ENCODE peak calls at places on chromosomes 4 and X, in four cellular contexts. A is psoas muscle, M is MM.1S, V is left ventricle myocardium inferior. I is an unnamed sample.

GRCh38 chr4:168536448-168536847 is 39.6 kb downstream of the PALLD start:
- DNase-seq in A (no peak), M (no peak), V (no peak), I (no peak)

GRCh38 chrX:155841232-155841631 is 39.9 kb upstream of the VAMP7 start:
- DNase-seq in A (no peak), M (no peak), V (no peak), I (no peak)

GRCh38 chr4:78347527-78347926 is 204.0 kb upstream of the ANXA3 start:
- DNase-seq in A (no peak), M (no peak), V (no peak), I (no peak)

GRCh38 chr4:71456841-71457240 is 118.0 kb downstream of the SLC4A4 start:
- DNase-seq in A (no peak), M (no peak), V (no peak), I (peak)

GRCh38 chrX:43493751-43494150 is 162.3 kb upstream of the MAOA start:
- DNase-seq in A (no peak), M (no peak), V (no peak), I (peak)

GRCh38 chr4:110970642-110971041 is 347.8 kb upstream of the PITX2 start:
- DNase-seq in A (no peak), M (peak), V (no peak), I (peak)

GRCh38 chrX:39650883-39651282 is 446.9 kb downstream of the BCOR start:
- DNase-seq in A (no peak), M (no peak), V (no peak), I (no peak)

GRCh38 chr4:169565606-169566351 is 46.6 kb downstream of the NEK1 start:
- DNase-seq in A (no peak), M (no peak), V (no peak), I (no peak)

GRCh38 chr4:83604315-83604714 is 68.4 kb downstream of the GPAT3 start:
- DNase-seq in A (no peak), M (no peak), V (no peak), I (no peak)

GRCh38 chrX:124223524-124223923 is 108.9 kb upstream of the TEX13D start:
- DNase-seq in A (no peak), M (no peak), V (no peak), I (peak)

GRCh38 chrX:17375631-17376380 is 806 bp downstream of the NHS start:
- DNase-seq in A (peak), M (no peak), V (peak), I (no peak)

GRCh38 chrX:18098704-18099103 is 122.0 kb downstream of the BEND2 start:
- DNase-seq in A (no peak), M (no peak), V (peak), I (no peak)

GRCh38 chr4:151540728-151541437 is 131.9 kb downstream of the FHIP1A start:
- DNase-seq in A (no peak), M (no peak), V (no peak), I (peak)

GRCh38 chr4:147829401-147830101 is 97.7 kb downstream of the ARHGAP10 start:
- DNase-seq in A (peak), M (no peak), V (peak), I (no peak)

GRCh38 chr4:91064157-91064853 is 937.1 kb downstream of the CCSER1 start:
- DNase-seq in A (no peak), M (no peak), V (no peak), I (peak)

GRCh38 chrX:53283099-53283498 is 1.7 kb upstream of the IQSEC2 start:
- DNase-seq in A (no peak), M (no peak), V (no peak), I (no peak)

GRCh38 chr4:86918539-86919072 is 16.2 kb upstream of the AFF1 start:
- DNase-seq in A (no peak), M (no peak), V (no peak), I (no peak)

GRCh38 chr4:74441744-74442143 is 3.2 kb upstream of the AREG start:
- DNase-seq in A (no peak), M (no peak), V (no peak), I (no peak)

GRCh38 chr4:88610771-88611170 is 18.5 kb downstream of the HERC3 start:
- DNase-seq in A (peak), M (no peak), V (peak), I (no peak)

GRCh38 chr4:185640809-185641675 is 105.7 kb upstream of the PDLIM3 start:
- DNase-seq in A (no peak), M (peak), V (no peak), I (peak)

GRCh38 chr4:173735585-173735984 is 205.6 kb upstream of the HAND2 start:
- DNase-seq in A (no peak), M (no peak), V (no peak), I (no peak)

GRCh38 chrX:2767631-2768455 is 16.0 kb downstream of the XG start:
- DNase-seq in A (peak), M (no peak), V (peak), I (no peak)

GRCh38 chr4:107669068-107669467 is 51.0 kb downstream of the PAPSS1 start:
- DNase-seq in A (no peak), M (no peak), V (no peak), I (no peak)

GRCh38 chrX:19630776-19631707 is 115.7 kb upstream of the MAP3K15 start:
- DNase-seq in A (no peak), M (no peak), V (no peak), I (no peak)

GRCh38 chr4:76659103-76659490 is 224.1 kb downstream of the SHROOM3 start:
- DNase-seq in A (no peak), M (no peak), V (no peak), I (no peak)

GRCh38 chrX:31609130-31609529 is 537.3 kb upstream of the FTHL17 start:
- DNase-seq in A (no peak), M (no peak), V (no peak), I (no peak)

GRCh38 chr4:107800686-107801085 is 24.0 kb upstream of the SGMS2 start:
- DNase-seq in A (no peak), M (no peak), V (no peak), I (no peak)

GRCh38 chr4:169079942-169080827 is 70.1 kb upstream of the CBR4 start:
- DNase-seq in A (peak), M (no peak), V (peak), I (peak)

GRCh38 chr4:158826057-158826456 is 57.2 kb downstream of the FNIP2 start:
- DNase-seq in A (no peak), M (peak), V (no peak), I (no peak)

GRCh38 chrX:136767104-136767941 is 13.4 kb downstream of the ARHGEF6 start:
- DNase-seq in A (peak), M (peak), V (peak), I (peak)

GRCh38 chrX:150365953-150366911 is 3.1 kb downstream of the MAMLD1 start:
- DNase-seq in A (peak), M (no peak), V (peak), I (peak)
- H3K4me3 ChIP-seq in A (peak), M (peak), V (peak), I (peak)

GRCh38 chr4:75655562-75655961 is 17.6 kb downstream of the G3BP2 start:
- DNase-seq in A (no peak), M (peak), V (no peak), I (no peak)
- H3K27ac ChIP-seq in A (no peak), M (peak), V (no peak), I (no peak)

DNA sequence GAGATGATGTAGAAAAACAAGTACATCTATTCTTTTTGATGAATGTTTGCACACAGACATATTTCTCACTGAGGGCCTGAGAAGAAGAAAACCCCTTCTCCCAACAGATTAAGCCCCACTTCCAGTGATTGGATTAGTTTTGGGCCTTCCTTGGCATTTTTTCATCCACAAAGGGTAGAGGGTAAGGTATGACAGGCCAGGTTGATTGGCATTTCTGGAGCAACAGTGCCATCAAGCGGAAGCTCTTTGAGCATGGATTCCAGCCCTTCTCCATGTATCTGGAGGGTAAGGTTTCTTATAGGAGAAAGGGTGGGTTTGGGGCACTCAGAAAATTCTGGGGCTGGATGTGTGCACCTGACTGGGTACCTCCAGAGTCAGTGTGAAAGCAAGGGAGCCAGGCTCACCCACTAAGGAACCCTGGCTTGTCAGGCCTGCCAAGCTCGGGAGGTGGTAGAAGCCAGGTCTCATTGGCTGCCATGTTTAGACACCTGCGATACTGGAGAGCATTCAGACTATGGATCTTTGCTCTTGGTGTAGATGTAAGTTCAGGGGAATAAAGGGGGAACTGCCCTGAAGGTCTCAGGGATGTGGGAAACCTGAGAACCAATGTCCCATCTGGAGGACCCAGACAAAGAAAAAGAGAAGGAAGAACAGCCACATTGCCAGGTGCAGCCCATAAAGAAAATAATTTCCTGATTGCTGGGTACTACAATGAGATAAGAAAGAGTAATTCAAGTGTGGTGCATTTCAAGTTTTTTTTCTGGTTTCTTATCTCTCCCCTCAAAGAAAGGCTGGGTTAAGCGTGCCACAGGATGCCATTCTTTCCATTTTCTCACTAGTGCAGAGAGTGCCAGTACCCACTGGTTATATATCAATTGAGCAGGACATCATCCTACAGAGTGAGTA is 222.3 kb upstream of the AGTR2 start:
- DNase-seq in A (no peak), M (peak), V (no peak), I (no peak)
- H3K4me3 ChIP-seq in A (no peak), M (no peak), V (no peak), I (no peak)

DNA sequence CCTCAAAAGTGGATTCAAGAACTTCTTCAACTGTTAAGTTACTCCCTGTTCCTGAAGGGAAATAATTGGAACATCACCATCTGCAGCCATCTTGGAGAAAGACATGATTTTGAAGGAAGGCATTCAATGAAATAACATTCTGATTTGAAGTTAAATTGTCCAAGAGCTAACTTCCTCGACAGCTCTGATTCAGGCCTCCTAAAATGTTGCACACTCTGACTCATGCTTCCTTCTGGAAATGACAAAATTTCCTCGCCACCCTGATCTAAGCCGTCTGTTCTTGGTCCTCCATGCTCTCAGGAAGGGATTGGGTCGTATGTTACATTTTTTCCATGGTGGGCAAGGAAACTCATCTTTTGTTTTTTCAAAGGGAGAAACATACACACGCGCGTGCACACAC is 496.9 kb upstream of the DIPK2B start:
- DNase-seq in A (no peak), M (no peak), V (no peak), I (peak)
- H3K27ac ChIP-seq in A (no peak), M (no peak), V (no peak), I (no peak)

GRCh38 chr4:119731778-119732177 is 103.2 kb upstream of the PDE5A start:
- DNase-seq in A (no peak), M (no peak), V (no peak), I (no peak)

GRCh38 chr4:119733431-119733830 is 104.8 kb upstream of the PDE5A start:
- DNase-seq in A (no peak), M (no peak), V (no peak), I (no peak)

GRCh38 chr4:119738901-119739300 is 110.3 kb upstream of the PDE5A start:
- DNase-seq in A (no peak), M (no peak), V (no peak), I (no peak)

GRCh38 chr4:119736559-119736958 is 108.0 kb upstream of the PDE5A start:
- DNase-seq in A (no peak), M (no peak), V (no peak), I (no peak)

DNA sequence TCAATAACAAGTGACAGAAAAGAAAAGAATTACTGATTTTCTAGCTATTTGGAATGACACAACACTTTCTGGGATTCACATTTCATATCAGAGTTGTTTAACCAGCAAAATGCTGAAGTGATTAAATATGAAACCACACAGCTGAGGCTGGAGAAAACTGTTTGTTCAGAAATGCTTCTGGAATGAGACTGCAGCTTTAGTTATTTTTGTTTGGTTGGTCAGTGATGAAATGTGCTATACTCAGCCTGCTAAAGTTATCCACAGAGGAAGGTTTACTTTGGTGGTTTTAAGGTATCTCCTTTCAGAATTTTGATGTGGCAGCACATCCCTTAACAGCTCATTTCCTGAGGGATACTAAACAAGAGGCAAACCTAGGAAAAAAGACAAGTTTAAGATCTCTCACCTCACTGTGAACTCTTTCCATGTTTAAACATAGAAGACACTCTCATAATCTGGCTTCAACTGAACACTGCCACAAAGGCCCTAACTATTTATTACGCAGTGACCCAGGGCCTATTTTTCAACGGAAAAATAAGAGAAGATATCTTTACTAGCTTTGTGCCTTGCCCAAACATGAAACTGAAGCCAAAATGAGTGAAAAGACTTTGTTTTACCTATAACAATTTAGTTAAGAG is 106.6 kb upstream of the PDE5A start:
- DNase-seq in A (no peak), M (peak), V (no peak), I (no peak)
- H3K4me3 ChIP-seq in A (no peak), M (no peak), V (no peak), I (no peak)

DNA sequence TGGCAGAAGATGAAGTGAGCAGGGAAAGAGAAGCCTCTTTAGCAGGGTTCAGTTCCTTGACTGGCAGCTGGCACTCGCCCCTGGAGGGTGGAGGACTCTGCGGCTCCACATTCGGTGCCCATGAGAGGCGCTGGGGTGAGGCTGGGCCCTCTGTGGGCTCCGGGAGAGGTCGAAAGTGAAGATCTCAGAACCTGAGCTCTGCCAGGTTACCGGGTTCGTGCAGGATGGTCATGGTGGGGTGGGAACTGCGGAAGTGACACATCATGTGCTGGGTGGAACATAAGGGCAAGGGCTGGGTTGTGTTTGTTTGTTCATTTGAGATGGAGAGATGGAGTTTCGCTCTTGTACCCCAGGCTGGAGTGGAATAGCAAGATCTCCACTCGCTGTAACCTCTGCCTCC is 44.2 kb downstream of the TRIM61 start:
- DNase-seq in A (no peak), M (no peak), V (no peak), I (no peak)
- H3K27ac ChIP-seq in A (no peak), M (no peak), V (no peak), I (no peak)

DNA sequence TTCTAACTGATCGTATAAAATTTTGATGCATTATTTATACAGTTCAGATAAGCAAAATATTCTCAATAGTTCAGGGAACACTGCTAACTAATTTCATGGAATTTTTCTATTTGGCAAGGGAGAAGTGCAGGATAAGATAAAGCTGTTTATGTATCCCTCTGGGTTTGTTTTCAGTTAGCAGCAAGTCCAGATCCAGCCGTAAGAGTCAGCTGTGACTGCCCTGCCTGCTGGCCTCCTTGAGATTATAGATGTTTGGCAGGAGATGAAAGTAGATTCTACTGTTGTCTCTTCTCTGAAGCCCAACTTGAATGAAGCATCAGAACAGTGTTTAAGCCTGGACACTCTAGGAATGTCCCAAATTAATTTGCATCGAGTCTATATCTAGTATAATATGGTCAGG is 29.5 kb downstream of the ANTXR2 start:
- DNase-seq in A (no peak), M (no peak), V (peak), I (no peak)
- H3K4me3 ChIP-seq in A (no peak), M (no peak), V (peak), I (no peak)

GRCh38 chr4:56757821-56758400 is 63.6 kb downstream of the SPINK2 start:
- DNase-seq in A (peak), M (peak), V (no peak), I (no peak)
- H3K27ac ChIP-seq in A (no peak), M (peak), V (no peak), I (no peak)

GRCh38 chr4:109912706-109913621 is at the start of gene EGF:
- DNase-seq in A (no peak), M (no peak), V (no peak), I (peak)

GRCh38 chr4:109916003-109916399 is 3.3 kb downstream of the EGF start:
- DNase-seq in A (no peak), M (peak), V (no peak), I (peak)

GRCh38 chr4:109913842-109914241 is 1.2 kb downstream of the EGF start:
- DNase-seq in A (no peak), M (no peak), V (no peak), I (no peak)

GRCh38 chr4:109915385-109916002 is 2.8 kb downstream of the EGF start:
- DNase-seq in A (no peak), M (peak), V (no peak), I (no peak)

DNA sequence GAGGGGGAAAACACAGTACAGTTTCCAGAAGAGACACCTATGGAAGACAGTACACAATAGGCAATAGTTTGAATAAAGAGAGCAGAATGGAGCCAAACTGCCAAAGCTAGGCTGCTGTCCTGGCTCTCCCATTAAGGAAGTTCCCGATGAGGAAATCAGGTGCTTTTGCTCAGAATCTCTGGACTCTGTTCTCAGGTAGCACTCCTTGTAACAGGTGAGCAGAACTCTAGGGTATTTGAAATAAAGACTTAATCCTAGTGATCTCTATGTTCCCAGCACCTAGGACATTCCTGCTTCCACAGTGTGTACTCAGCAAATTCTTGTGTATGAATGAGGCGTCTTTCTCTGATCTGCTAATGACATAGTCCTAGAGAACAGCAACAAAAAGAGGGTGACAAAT is 1.7 kb downstream of the EGF start:
- DNase-seq in A (no peak), M (no peak), V (no peak), I (no peak)
- H3K4me3 ChIP-seq in A (peak), M (no peak), V (peak), I (peak)